ENCODE peak calls at places on chromosomes 16 and 17, in six cellular contexts. One of them, this sample, is unnamed. For H3K4me1, the result is how much of the 10 kb centered on the place peaks cover.

GRCh38 chr17:2067559-2067958 is 12.7 kb downstream of the HIC1 start:
- DNase-seq in fibroblast of lung: no peak
- DNase-seq in tibial nerve: no peak
- DNase-seq in H9: no peak
- DNase-seq in ovary: no peak
- DNase-seq in A549: no peak
- DNase-seq in this sample: no peak

GRCh38 chr16:2979669-2980226 is 498 bp downstream of the PKMYT1 start:
- DNase-seq in fibroblast of lung: no peak
- DNase-seq in H9: no peak
- DNase-seq in ovary: peak
- DNase-seq in A549: no peak
- DNase-seq in tibial nerve: no peak
- DNase-seq in this sample: no peak

GRCh38 chr16:67673712-67674580 is 7.3 kb downstream of the C16orf86 start:
- DNase-seq in ovary: peak
- DNase-seq in A549: no peak
- DNase-seq in fibroblast of lung: peak
- DNase-seq in tibial nerve: peak
- DNase-seq in H9: no peak
- DNase-seq in this sample: peak

GRCh38 chr17:18039535-18040286 is 503 bp downstream of the GID4 start:
- DNase-seq in fibroblast of lung: no peak
- DNase-seq in tibial nerve: no peak
- DNase-seq in A549: peak
- DNase-seq in ovary: peak
- DNase-seq in H9: peak
- DNase-seq in this sample: peak

GRCh38 chr16:85327731-85328664 is 215.7 kb upstream of the CIBAR2 start:
- DNase-seq in tibial nerve: no peak
- DNase-seq in ovary: peak
- DNase-seq in A549: no peak
- DNase-seq in H9: peak
- DNase-seq in fibroblast of lung: no peak
- DNase-seq in this sample: no peak

GRCh38 chr16:88911946-88912310 is 45.5 kb upstream of the PABPN1L start:
- DNase-seq in ovary: no peak
- DNase-seq in A549: no peak
- DNase-seq in H9: no peak
- DNase-seq in tibial nerve: no peak
- DNase-seq in fibroblast of lung: no peak
- DNase-seq in this sample: no peak

GRCh38 chr17:79044462-79044861 is 20.5 kb downstream of the C1QTNF1 start:
- DNase-seq in H9: no peak
- DNase-seq in A549: no peak
- DNase-seq in fibroblast of lung: no peak
- DNase-seq in tibial nerve: no peak
- DNase-seq in ovary: no peak
- DNase-seq in this sample: peak

GRCh38 chr16:50771366-50771765 is 29.5 kb downstream of the CYLD start:
- DNase-seq in fibroblast of lung: peak
- DNase-seq in tibial nerve: no peak
- DNase-seq in A549: no peak
- DNase-seq in ovary: no peak
- DNase-seq in H9: no peak
- DNase-seq in this sample: no peak

GRCh38 chr17:17751489-17751995 is 70.3 kb downstream of the RAI1 start:
- DNase-seq in ovary: no peak
- DNase-seq in tibial nerve: no peak
- DNase-seq in A549: no peak
- DNase-seq in H9: no peak
- DNase-seq in fibroblast of lung: no peak
- DNase-seq in this sample: peak

GRCh38 chr17:36182176-36183000 is 6.0 kb upstream of the TBC1D3B start:
- DNase-seq in H9: peak
- DNase-seq in ovary: no peak
- DNase-seq in A549: no peak
- DNase-seq in tibial nerve: no peak
- DNase-seq in fibroblast of lung: peak
- DNase-seq in this sample: peak

GRCh38 chr17:61139219-61139618 is 260.4 kb upstream of the TBX2 start:
- DNase-seq in ovary: no peak
- DNase-seq in H9: no peak
- DNase-seq in A549: no peak
- DNase-seq in fibroblast of lung: peak
- DNase-seq in tibial nerve: no peak
- DNase-seq in this sample: peak

GRCh38 chr17:42009170-42009569 is 8.1 kb downstream of the DNAJC7 start:
- DNase-seq in H9: peak
- DNase-seq in A549: no peak
- DNase-seq in fibroblast of lung: no peak
- DNase-seq in ovary: no peak
- DNase-seq in tibial nerve: no peak
- DNase-seq in this sample: no peak

GRCh38 chr16:68274441-68274840 is 10.1 kb downstream of the SLC7A6 start:
- DNase-seq in ovary: no peak
- DNase-seq in tibial nerve: no peak
- DNase-seq in H9: no peak
- DNase-seq in A549: no peak
- DNase-seq in fibroblast of lung: no peak
- DNase-seq in this sample: no peak

GRCh38 chr17:34371405-34371804 is 8.4 kb upstream of the CCL1 start:
- DNase-seq in ovary: no peak
- DNase-seq in A549: no peak
- DNase-seq in H9: no peak
- DNase-seq in tibial nerve: no peak
- DNase-seq in fibroblast of lung: no peak
- DNase-seq in this sample: no peak

GRCh38 chr16:57606847-57607501 is 21.5 kb upstream of the ADGRG1 start:
- DNase-seq in fibroblast of lung: no peak
- DNase-seq in ovary: no peak
- DNase-seq in tibial nerve: no peak
- DNase-seq in A549: no peak
- DNase-seq in H9: no peak
- DNase-seq in this sample: peak

GRCh38 chr16:3472878-3473595 is 22.3 kb downstream of the C16orf90 start:
- DNase-seq in A549: no peak
- DNase-seq in ovary: no peak
- DNase-seq in fibroblast of lung: peak
- DNase-seq in H9: no peak
- DNase-seq in tibial nerve: no peak
- DNase-seq in this sample: no peak

GRCh38 chr16:52069866-52070265 is 477.1 kb downstream of the TOX3 start:
- DNase-seq in fibroblast of lung: peak
- DNase-seq in tibial nerve: no peak
- DNase-seq in H9: peak
- DNase-seq in A549: peak
- DNase-seq in ovary: no peak
- DNase-seq in this sample: no peak

GRCh38 chr16:2210386-2211365 is at the start of gene BRICD5:
- DNase-seq in A549: no peak
- DNase-seq in H9: peak
- DNase-seq in fibroblast of lung: peak
- DNase-seq in ovary: no peak
- DNase-seq in tibial nerve: no peak
- DNase-seq in this sample: no peak

GRCh38 chr16:53515811-53516210 is 12.8 kb upstream of the AKTIP start:
- DNase-seq in fibroblast of lung: no peak
- DNase-seq in A549: no peak
- DNase-seq in tibial nerve: no peak
- DNase-seq in ovary: no peak
- DNase-seq in H9: no peak
- DNase-seq in this sample: no peak

GRCh38 chr17:71438631-71439146 is 682.1 kb upstream of the SOX9 start:
- DNase-seq in H9: no peak
- DNase-seq in A549: peak
- DNase-seq in tibial nerve: no peak
- DNase-seq in ovary: no peak
- DNase-seq in fibroblast of lung: peak
- DNase-seq in this sample: no peak

GRCh38 chr17:37142294-37142944 is 193.7 kb downstream of the AATF start:
- DNase-seq in H9: no peak
- DNase-seq in A549: no peak
- DNase-seq in ovary: no peak
- DNase-seq in tibial nerve: no peak
- DNase-seq in fibroblast of lung: no peak
- DNase-seq in this sample: no peak

GRCh38 chr17:12592941-12593340 is 72.7 kb upstream of the MYOCD start:
- DNase-seq in ovary: no peak
- DNase-seq in A549: no peak
- DNase-seq in fibroblast of lung: peak
- DNase-seq in H9: no peak
- DNase-seq in tibial nerve: no peak
- DNase-seq in this sample: no peak

DNA sequence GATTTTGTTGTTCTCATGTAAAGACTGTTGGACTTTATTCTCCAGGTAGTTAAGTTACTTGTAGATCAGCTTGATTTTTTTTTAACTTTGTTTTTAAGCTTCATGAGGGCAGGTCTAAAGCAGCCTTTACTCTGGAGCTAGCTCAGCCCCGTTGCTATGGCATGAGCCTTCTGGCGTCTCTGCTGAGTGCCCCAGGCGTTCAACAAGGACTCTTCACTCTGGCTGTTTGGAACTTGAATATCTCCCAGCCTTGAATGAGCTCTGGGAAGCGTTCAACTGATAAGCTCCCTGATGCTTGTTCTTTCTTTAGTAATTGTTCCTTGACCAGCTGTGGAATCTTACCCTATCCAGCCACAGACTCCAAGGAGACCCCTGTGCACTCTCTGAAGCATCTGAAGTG is 82.3 kb downstream of the GNAO1 start:
- DNase-seq in ovary: no peak
- DNase-seq in tibial nerve: no peak
- DNase-seq in A549: no peak
- DNase-seq in H9: no peak
- DNase-seq in fibroblast of lung: no peak
- DNase-seq in this sample: no peak
- H3K4me1 ChIP-seq in ovary: under half
- H3K4me1 ChIP-seq in tibial nerve: under half
- H3K4me1 ChIP-seq in A549: under half
- H3K4me1 ChIP-seq in H9: under half
- H3K4me1 ChIP-seq in fibroblast of lung: under half
- H3K4me1 ChIP-seq in this sample: under half

GRCh38 chr17:50898369-50899004 is 32.3 kb upstream of the TOB1 start:
- DNase-seq in ovary: no peak
- DNase-seq in fibroblast of lung: no peak
- DNase-seq in tibial nerve: no peak
- DNase-seq in A549: no peak
- DNase-seq in H9: no peak
- DNase-seq in this sample: no peak
- H3K4me1 ChIP-seq in ovary: under half
- H3K4me1 ChIP-seq in fibroblast of lung: under half
- H3K4me1 ChIP-seq in tibial nerve: under half
- H3K4me1 ChIP-seq in A549: under half
- H3K4me1 ChIP-seq in H9: under half
- H3K4me1 ChIP-seq in this sample: under half

GRCh38 chr17:8956521-8956920 is 9.0 kb downstream of the PIK3R5 start:
- DNase-seq in A549: no peak
- DNase-seq in H9: no peak
- DNase-seq in tibial nerve: no peak
- DNase-seq in fibroblast of lung: no peak
- DNase-seq in ovary: no peak
- DNase-seq in this sample: no peak

GRCh38 chr17:8955021-8955420 is 10.5 kb downstream of the PIK3R5 start:
- DNase-seq in H9: no peak
- DNase-seq in ovary: no peak
- DNase-seq in tibial nerve: no peak
- DNase-seq in A549: no peak
- DNase-seq in fibroblast of lung: no peak
- DNase-seq in this sample: no peak

GRCh38 chr17:8954339-8954738 is 11.2 kb downstream of the PIK3R5 start:
- DNase-seq in A549: no peak
- DNase-seq in tibial nerve: peak
- DNase-seq in ovary: no peak
- DNase-seq in fibroblast of lung: no peak
- DNase-seq in H9: peak
- DNase-seq in this sample: peak

GRCh38 chr17:8957721-8958120 is 7.8 kb downstream of the PIK3R5 start:
- DNase-seq in tibial nerve: no peak
- DNase-seq in H9: no peak
- DNase-seq in A549: no peak
- DNase-seq in fibroblast of lung: no peak
- DNase-seq in ovary: no peak
- DNase-seq in this sample: no peak

GRCh38 chr17:8955560-8955959 is 9.9 kb downstream of the PIK3R5 start:
- DNase-seq in H9: no peak
- DNase-seq in ovary: no peak
- DNase-seq in A549: no peak
- DNase-seq in tibial nerve: no peak
- DNase-seq in fibroblast of lung: no peak
- DNase-seq in this sample: no peak
- H3K4me1 ChIP-seq in H9: under half
- H3K4me1 ChIP-seq in ovary: under half
- H3K4me1 ChIP-seq in A549: under half
- H3K4me1 ChIP-seq in tibial nerve: under half
- H3K4me1 ChIP-seq in fibroblast of lung: under half
- H3K4me1 ChIP-seq in this sample: under half

GRCh38 chr17:28530250-28530649 is 22.2 kb downstream of the UNC119 start:
- DNase-seq in fibroblast of lung: no peak
- DNase-seq in tibial nerve: no peak
- DNase-seq in ovary: no peak
- DNase-seq in H9: no peak
- DNase-seq in A549: no peak
- DNase-seq in this sample: no peak

GRCh38 chr17:28529012-28529400 is 22.9 kb downstream of the FOXN1 start:
- DNase-seq in fibroblast of lung: no peak
- DNase-seq in A549: no peak
- DNase-seq in H9: no peak
- DNase-seq in tibial nerve: no peak
- DNase-seq in ovary: no peak
- DNase-seq in this sample: no peak

GRCh38 chr17:28527859-28528258 is 21.7 kb downstream of the FOXN1 start:
- DNase-seq in fibroblast of lung: no peak
- DNase-seq in H9: no peak
- DNase-seq in tibial nerve: no peak
- DNase-seq in A549: no peak
- DNase-seq in ovary: no peak
- DNase-seq in this sample: no peak

GRCh38 chr17:28527181-28527681 is 21.1 kb downstream of the FOXN1 start:
- DNase-seq in A549: no peak
- DNase-seq in H9: no peak
- DNase-seq in fibroblast of lung: no peak
- DNase-seq in tibial nerve: no peak
- DNase-seq in ovary: no peak
- DNase-seq in this sample: no peak

DNA sequence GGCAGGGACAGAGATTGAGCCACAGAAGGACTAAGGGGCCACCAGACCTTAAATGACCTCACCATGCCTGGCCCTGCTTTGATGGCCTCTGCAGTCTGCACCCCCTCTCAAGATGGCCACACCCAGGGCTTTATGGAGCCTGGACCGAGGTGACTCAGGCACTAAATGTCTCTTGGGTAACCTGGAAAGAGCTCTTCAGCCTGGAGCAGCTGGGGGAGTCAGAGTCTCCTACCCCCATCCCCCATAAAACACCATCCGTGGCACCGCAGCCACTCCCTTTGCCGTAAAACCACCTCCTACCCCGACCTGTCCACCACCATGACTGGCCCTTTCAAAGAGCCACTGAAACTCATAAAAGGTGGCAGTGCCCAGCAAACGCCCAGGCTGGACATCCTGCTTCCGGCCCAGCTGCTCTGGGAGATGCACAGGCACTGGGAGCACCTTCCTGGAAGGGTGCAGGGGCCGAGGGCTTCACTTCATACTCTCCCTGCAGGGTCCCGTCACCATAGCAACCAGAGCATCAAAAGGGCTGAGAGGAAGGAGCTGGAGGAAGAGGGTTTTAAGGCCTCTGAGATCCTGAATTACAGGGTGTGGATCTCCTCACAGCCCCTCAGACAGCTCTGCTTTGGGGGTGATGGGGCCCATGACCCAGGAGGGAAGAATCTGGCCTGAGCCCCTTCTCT is 22.3 kb downstream of the FOXN1 start:
- DNase-seq in tibial nerve: no peak
- DNase-seq in fibroblast of lung: no peak
- DNase-seq in ovary: no peak
- DNase-seq in H9: no peak
- DNase-seq in A549: no peak
- DNase-seq in this sample: no peak
- H3K4me1 ChIP-seq in tibial nerve: under half
- H3K4me1 ChIP-seq in fibroblast of lung: under half
- H3K4me1 ChIP-seq in ovary: under half
- H3K4me1 ChIP-seq in H9: under half
- H3K4me1 ChIP-seq in A549: under half
- H3K4me1 ChIP-seq in this sample: under half